ENCODE peak calls at places on chromosomes 16 and 17, in nine cellular contexts. One of them, this sample, is unnamed.
A peak's percentile ranks its signal among the peaks of the same experiment; 100 is the strongest.

GRCh38 chr17:37273419-37274051 is 102.2 kb upstream of the C17orf78 start:
- DNase-seq in heart right ventricle: no peak
- DNase-seq in A673: peak; percentile 3
- DNase-seq in endothelial cell: no peak
- DNase-seq in ovary: no peak
- DNase-seq in mammary epithelial cell: no peak
- DNase-seq in retinal pigment epithelial cell: peak; percentile 93
- DNase-seq in epithelial cell of esophagus: peak; percentile 15
- DNase-seq in HFFc6: peak; percentile 22
- DNase-seq in this sample: no peak

GRCh38 chr17:16917995-16918394 is 53.9 kb downstream of the TNFRSF13B start:
- DNase-seq in HFFc6: no peak
- DNase-seq in retinal pigment epithelial cell: no peak
- DNase-seq in A673: no peak
- DNase-seq in ovary: no peak
- DNase-seq in heart right ventricle: no peak
- DNase-seq in epithelial cell of esophagus: no peak
- DNase-seq in endothelial cell: no peak
- DNase-seq in mammary epithelial cell: no peak
- DNase-seq in this sample: no peak

GRCh38 chr16:53099318-53100130 is 44.7 kb downstream of the CHD9 start:
- DNase-seq in ovary: peak; percentile 91
- DNase-seq in HFFc6: peak; percentile 81
- DNase-seq in A673: peak; percentile 87
- DNase-seq in heart right ventricle: peak; percentile 94
- DNase-seq in endothelial cell: peak; percentile 66
- DNase-seq in mammary epithelial cell: peak; percentile 98
- DNase-seq in retinal pigment epithelial cell: peak; percentile 72
- DNase-seq in epithelial cell of esophagus: peak; percentile 96
- DNase-seq in this sample: peak; percentile 97

GRCh38 chr16:74466872-74467271 is 45.6 kb upstream of the CLEC18B start:
- DNase-seq in epithelial cell of esophagus: no peak
- DNase-seq in mammary epithelial cell: no peak
- DNase-seq in ovary: no peak
- DNase-seq in heart right ventricle: no peak
- DNase-seq in retinal pigment epithelial cell: no peak
- DNase-seq in HFFc6: no peak
- DNase-seq in endothelial cell: no peak
- DNase-seq in A673: no peak
- DNase-seq in this sample: no peak

GRCh38 chr17:48745381-48746275 is 17.1 kb upstream of the HOXB13 start:
- DNase-seq in endothelial cell: no peak
- DNase-seq in epithelial cell of esophagus: no peak
- DNase-seq in heart right ventricle: no peak
- DNase-seq in A673: no peak
- DNase-seq in HFFc6: no peak
- DNase-seq in mammary epithelial cell: no peak
- DNase-seq in ovary: no peak
- DNase-seq in retinal pigment epithelial cell: no peak
- DNase-seq in this sample: no peak

GRCh38 chr16:4524571-4524970 is 14.0 kb downstream of the CDIP1 start:
- DNase-seq in ovary: no peak
- DNase-seq in heart right ventricle: no peak
- DNase-seq in mammary epithelial cell: no peak
- DNase-seq in endothelial cell: no peak
- DNase-seq in retinal pigment epithelial cell: no peak
- DNase-seq in HFFc6: no peak
- DNase-seq in A673: no peak
- DNase-seq in epithelial cell of esophagus: no peak
- DNase-seq in this sample: no peak

GRCh38 chr16:28543072-28543471 is 4.3 kb upstream of the NUPR1 start:
- DNase-seq in A673: no peak
- DNase-seq in epithelial cell of esophagus: peak; percentile 49
- DNase-seq in HFFc6: no peak
- DNase-seq in ovary: no peak
- DNase-seq in mammary epithelial cell: no peak
- DNase-seq in heart right ventricle: no peak
- DNase-seq in retinal pigment epithelial cell: no peak
- DNase-seq in endothelial cell: no peak
- DNase-seq in this sample: no peak

GRCh38 chr17:29158515-29159275 is 21.5 kb downstream of the MYO18A start:
- DNase-seq in mammary epithelial cell: no peak
- DNase-seq in A673: no peak
- DNase-seq in endothelial cell: no peak
- DNase-seq in ovary: peak; percentile 42
- DNase-seq in heart right ventricle: no peak
- DNase-seq in HFFc6: peak; percentile 61
- DNase-seq in retinal pigment epithelial cell: peak; percentile 76
- DNase-seq in epithelial cell of esophagus: no peak
- DNase-seq in this sample: no peak

GRCh38 chr16:551210-551609 is 9.0 kb upstream of the PRR35 start:
- DNase-seq in mammary epithelial cell: no peak
- DNase-seq in ovary: no peak
- DNase-seq in epithelial cell of esophagus: no peak
- DNase-seq in A673: no peak
- DNase-seq in endothelial cell: no peak
- DNase-seq in heart right ventricle: no peak
- DNase-seq in HFFc6: no peak
- DNase-seq in retinal pigment epithelial cell: no peak
- DNase-seq in this sample: no peak

GRCh38 chr16:9050102-9050830 is 41.2 kb upstream of the HAPSTR1 start:
- DNase-seq in endothelial cell: peak; percentile 41
- DNase-seq in heart right ventricle: no peak
- DNase-seq in ovary: no peak
- DNase-seq in A673: peak; percentile 23
- DNase-seq in epithelial cell of esophagus: peak; percentile 35
- DNase-seq in retinal pigment epithelial cell: no peak
- DNase-seq in mammary epithelial cell: no peak
- DNase-seq in HFFc6: no peak
- DNase-seq in this sample: peak; percentile 23

GRCh38 chr17:218711-219110 is 37.3 kb upstream of the DOC2B start:
- DNase-seq in retinal pigment epithelial cell: no peak
- DNase-seq in epithelial cell of esophagus: no peak
- DNase-seq in mammary epithelial cell: no peak
- DNase-seq in HFFc6: no peak
- DNase-seq in heart right ventricle: no peak
- DNase-seq in ovary: no peak
- DNase-seq in A673: no peak
- DNase-seq in endothelial cell: no peak
- DNase-seq in this sample: no peak

GRCh38 chr16:8958344-8958808 is 5.3 kb downstream of the USP7 start:
- DNase-seq in heart right ventricle: no peak
- DNase-seq in epithelial cell of esophagus: peak; percentile 9
- DNase-seq in mammary epithelial cell: peak; percentile 20
- DNase-seq in A673: no peak
- DNase-seq in endothelial cell: peak; percentile 27
- DNase-seq in HFFc6: peak; percentile 66
- DNase-seq in ovary: no peak
- DNase-seq in retinal pigment epithelial cell: no peak
- DNase-seq in this sample: no peak

GRCh38 chr17:31374503-31374902 is 17.0 kb upstream of the RAB11FIP4 start:
- DNase-seq in ovary: no peak
- DNase-seq in HFFc6: no peak
- DNase-seq in heart right ventricle: no peak
- DNase-seq in retinal pigment epithelial cell: no peak
- DNase-seq in mammary epithelial cell: no peak
- DNase-seq in A673: no peak
- DNase-seq in endothelial cell: no peak
- DNase-seq in epithelial cell of esophagus: no peak
- DNase-seq in this sample: no peak

GRCh38 chr16:907819-908218 is 63.0 kb downstream of the LMF1 start:
- DNase-seq in epithelial cell of esophagus: no peak
- DNase-seq in ovary: no peak
- DNase-seq in A673: no peak
- DNase-seq in mammary epithelial cell: no peak
- DNase-seq in retinal pigment epithelial cell: no peak
- DNase-seq in heart right ventricle: no peak
- DNase-seq in HFFc6: no peak
- DNase-seq in endothelial cell: no peak
- DNase-seq in this sample: no peak

GRCh38 chr17:83179378-83179777 is 100.0 kb downstream of the METRNL start:
- DNase-seq in epithelial cell of esophagus: no peak
- DNase-seq in mammary epithelial cell: no peak
- DNase-seq in retinal pigment epithelial cell: no peak
- DNase-seq in A673: no peak
- DNase-seq in ovary: peak; percentile 36
- DNase-seq in HFFc6: no peak
- DNase-seq in endothelial cell: no peak
- DNase-seq in heart right ventricle: no peak
- DNase-seq in this sample: no peak

GRCh38 chr17:35299108-35299507 is 56.2 kb downstream of the SLFN5 start:
- DNase-seq in retinal pigment epithelial cell: no peak
- DNase-seq in epithelial cell of esophagus: peak; percentile 92
- DNase-seq in HFFc6: no peak
- DNase-seq in A673: no peak
- DNase-seq in ovary: no peak
- DNase-seq in mammary epithelial cell: peak; percentile 88
- DNase-seq in endothelial cell: no peak
- DNase-seq in heart right ventricle: no peak
- DNase-seq in this sample: no peak

GRCh38 chr16:47460755-47461597 is at the start of the genes ITFG1 and PHKB:
- DNase-seq in ovary: peak; percentile 91
- DNase-seq in HFFc6: peak; percentile 92
- DNase-seq in A673: peak; percentile 97
- DNase-seq in endothelial cell: peak; percentile 94
- DNase-seq in heart right ventricle: peak; percentile 93
- DNase-seq in epithelial cell of esophagus: peak; percentile 94
- DNase-seq in mammary epithelial cell: peak; percentile 94
- DNase-seq in retinal pigment epithelial cell: peak; percentile 76
- DNase-seq in this sample: peak; percentile 90
- TF ChIP-seq CTCF in ovary: no peak
- TF ChIP-seq CTCF in HFFc6: peak; percentile 37
- TF ChIP-seq CTCF in A673: no peak
- TF ChIP-seq CTCF in endothelial cell: no peak
- TF ChIP-seq CTCF in heart right ventricle: peak; percentile 28
- TF ChIP-seq CTCF in epithelial cell of esophagus: no peak
- TF ChIP-seq CTCF in mammary epithelial cell: no peak
- TF ChIP-seq CTCF in retinal pigment epithelial cell: no peak
- TF ChIP-seq CTCF in this sample: no peak

DNA sequence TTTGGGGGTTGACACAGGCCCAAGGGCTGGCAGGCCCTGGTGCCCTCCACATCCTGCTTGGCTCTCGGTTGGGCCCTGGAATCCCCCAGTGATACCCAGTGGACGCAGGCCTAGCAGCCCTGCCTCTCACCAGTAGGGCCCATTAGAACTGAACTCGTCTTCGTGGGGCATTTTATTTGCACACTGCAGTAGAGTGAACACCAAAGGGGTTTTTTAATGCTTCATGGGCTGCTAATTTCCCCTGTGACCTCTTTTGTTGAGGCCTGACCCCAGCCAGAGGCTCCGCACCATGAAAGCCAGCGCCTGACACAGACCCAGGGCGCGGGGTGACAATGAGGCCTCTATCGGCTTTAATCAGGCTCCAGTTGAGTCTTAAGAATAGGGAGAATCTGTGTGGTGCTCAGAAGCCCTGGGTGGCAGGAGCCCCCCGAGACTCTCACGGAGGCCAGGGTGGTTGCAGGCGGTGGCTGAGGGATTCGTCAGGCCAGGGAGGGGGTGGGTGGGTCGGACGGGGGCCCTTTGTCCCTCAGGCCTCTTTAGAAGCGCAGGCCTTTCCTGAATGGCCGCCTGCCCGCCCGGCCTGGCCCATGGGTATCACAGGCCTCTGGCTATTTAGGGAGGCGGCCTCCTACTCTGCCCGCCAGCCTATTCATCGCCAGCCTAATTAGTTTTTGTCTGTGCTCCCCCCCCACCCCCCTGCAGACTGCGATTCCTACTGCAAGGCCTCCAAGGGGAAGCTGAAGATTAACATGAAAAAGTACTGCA is 199.3 kb downstream of the NTN1 start:
- DNase-seq in endothelial cell: no peak
- DNase-seq in HFFc6: no peak
- DNase-seq in ovary: no peak
- DNase-seq in A673: no peak
- DNase-seq in epithelial cell of esophagus: no peak
- DNase-seq in retinal pigment epithelial cell: no peak
- DNase-seq in mammary epithelial cell: no peak
- DNase-seq in heart right ventricle: no peak
- DNase-seq in this sample: no peak
- TF ChIP-seq CTCF in endothelial cell: no peak
- TF ChIP-seq CTCF in HFFc6: no peak
- TF ChIP-seq CTCF in ovary: no peak
- TF ChIP-seq CTCF in A673: no peak
- TF ChIP-seq CTCF in epithelial cell of esophagus: no peak
- TF ChIP-seq CTCF in retinal pigment epithelial cell: no peak
- TF ChIP-seq CTCF in mammary epithelial cell: no peak
- TF ChIP-seq CTCF in heart right ventricle: no peak
- TF ChIP-seq CTCF in this sample: no peak

GRCh38 chr17:58002154-58002553 is 4.9 kb downstream of the SRSF1 start:
- DNase-seq in heart right ventricle: no peak
- DNase-seq in A673: no peak
- DNase-seq in HFFc6: no peak
- DNase-seq in mammary epithelial cell: no peak
- DNase-seq in epithelial cell of esophagus: no peak
- DNase-seq in ovary: no peak
- DNase-seq in retinal pigment epithelial cell: no peak
- DNase-seq in endothelial cell: no peak
- DNase-seq in this sample: no peak
- TF ChIP-seq CTCF in heart right ventricle: no peak
- TF ChIP-seq CTCF in A673: no peak
- TF ChIP-seq CTCF in HFFc6: peak; percentile 35
- TF ChIP-seq CTCF in mammary epithelial cell: no peak
- TF ChIP-seq CTCF in epithelial cell of esophagus: no peak
- TF ChIP-seq CTCF in ovary: no peak
- TF ChIP-seq CTCF in retinal pigment epithelial cell: no peak
- TF ChIP-seq CTCF in endothelial cell: no peak
- TF ChIP-seq CTCF in this sample: no peak

GRCh38 chr17:44376779-44377178 is 12.7 kb downstream of the ITGA2B start:
- DNase-seq in retinal pigment epithelial cell: no peak
- DNase-seq in HFFc6: no peak
- DNase-seq in A673: no peak
- DNase-seq in heart right ventricle: no peak
- DNase-seq in endothelial cell: no peak
- DNase-seq in epithelial cell of esophagus: no peak
- DNase-seq in mammary epithelial cell: no peak
- DNase-seq in ovary: no peak
- DNase-seq in this sample: no peak

GRCh38 chr17:44378171-44378705 is 11.2 kb downstream of the ITGA2B start:
- DNase-seq in HFFc6: no peak
- DNase-seq in endothelial cell: no peak
- DNase-seq in ovary: no peak
- DNase-seq in epithelial cell of esophagus: no peak
- DNase-seq in heart right ventricle: no peak
- DNase-seq in retinal pigment epithelial cell: no peak
- DNase-seq in mammary epithelial cell: no peak
- DNase-seq in A673: no peak
- DNase-seq in this sample: no peak

GRCh38 chr17:44375196-44376017 is 11.8 kb upstream of the FAM171A2 start:
- DNase-seq in HFFc6: no peak
- DNase-seq in endothelial cell: no peak
- DNase-seq in ovary: no peak
- DNase-seq in epithelial cell of esophagus: no peak
- DNase-seq in A673: no peak
- DNase-seq in mammary epithelial cell: no peak
- DNase-seq in heart right ventricle: no peak
- DNase-seq in retinal pigment epithelial cell: no peak
- DNase-seq in this sample: no peak

GRCh38 chr17:44374306-44375195 is 10.9 kb upstream of the FAM171A2 start:
- DNase-seq in retinal pigment epithelial cell: no peak
- DNase-seq in ovary: no peak
- DNase-seq in A673: no peak
- DNase-seq in HFFc6: no peak
- DNase-seq in heart right ventricle: no peak
- DNase-seq in endothelial cell: no peak
- DNase-seq in epithelial cell of esophagus: no peak
- DNase-seq in mammary epithelial cell: no peak
- DNase-seq in this sample: no peak

GRCh38 chr17:44376124-44376523 is 12.5 kb upstream of the FAM171A2 start:
- DNase-seq in ovary: peak; percentile 59
- DNase-seq in A673: peak; percentile 23
- DNase-seq in endothelial cell: peak; percentile 62
- DNase-seq in epithelial cell of esophagus: no peak
- DNase-seq in HFFc6: no peak
- DNase-seq in mammary epithelial cell: no peak
- DNase-seq in retinal pigment epithelial cell: no peak
- DNase-seq in heart right ventricle: peak; percentile 55
- DNase-seq in this sample: peak; percentile 33
- TF ChIP-seq CTCF in ovary: no peak
- TF ChIP-seq CTCF in A673: peak; percentile 57
- TF ChIP-seq CTCF in endothelial cell: peak; percentile 55
- TF ChIP-seq CTCF in epithelial cell of esophagus: peak; percentile 44
- TF ChIP-seq CTCF in HFFc6: peak; percentile 69
- TF ChIP-seq CTCF in mammary epithelial cell: peak; percentile 39
- TF ChIP-seq CTCF in retinal pigment epithelial cell: peak; percentile 67
- TF ChIP-seq CTCF in heart right ventricle: peak; percentile 52
- TF ChIP-seq CTCF in this sample: peak; percentile 47